ENCODE peak calls at places on chromosome 14, in seven cellular contexts. X is GM23338, R is HL-60, N is AG04449, T is fibroblast of pulmonary artery, S is kidney epithelial cell, M is prostate gland. B is an unnamed sample.

GRCh38 chr14:88380405-88380804 is 5.1 kb upstream of the SPATA7 start:
- DNase-seq in X (peak), R (no peak), N (no peak), T (peak), S (no peak), M (no peak), B (peak)

GRCh38 chr14:94542111-94542810 is 19.0 kb upstream of the SERPINA4 start:
- DNase-seq in X (no peak), R (no peak), N (peak), T (peak), S (no peak), M (no peak), B (no peak)

GRCh38 chr14:69879175-69880047 is at the start of gene SMOC1:
- DNase-seq in X (peak), R (no peak), N (no peak), T (peak), S (no peak), M (no peak), B (peak)

GRCh38 chr14:29926701-29927595 is 699 bp downstream of the PRKD1 start:
- DNase-seq in X (peak), R (no peak), N (no peak), T (peak), S (no peak), M (peak), B (no peak)

GRCh38 chr14:58171090-58171489 is 19.1 kb upstream of the ARMH4 start:
- DNase-seq in X (peak), R (peak), N (peak), T (peak), S (peak), M (peak), B (peak)

GRCh38 chr14:44564908-44565307 is 57.8 kb upstream of the FSCB start:
- DNase-seq in X (no peak), R (no peak), N (no peak), T (peak), S (no peak), M (no peak), B (no peak)

GRCh38 chr14:38209572-38210159 is 2.0 kb downstream of the SSTR1 start:
- DNase-seq in X (peak), R (no peak), N (no peak), T (peak), S (no peak), M (no peak), B (no peak)

GRCh38 chr14:33432407-33433023 is 493.8 kb downstream of the NPAS3 start:
- DNase-seq in X (no peak), R (no peak), N (no peak), T (peak), S (no peak), M (no peak), B (peak)

GRCh38 chr14:64098120-64098519 is 196.1 kb downstream of the ESR2 start:
- DNase-seq in X (no peak), R (no peak), N (no peak), T (no peak), S (no peak), M (no peak), B (no peak)

GRCh38 chr14:44803239-44803905 is 158.4 kb downstream of the KLHL28 start:
- DNase-seq in X (peak), R (no peak), N (peak), T (peak), S (no peak), M (no peak), B (peak)

GRCh38 chr14:32203928-32204357 is 874 bp upstream of the RNU6-8 start:
- DNase-seq in X (peak), R (no peak), N (no peak), T (peak), S (no peak), M (no peak), B (no peak)

DNA sequence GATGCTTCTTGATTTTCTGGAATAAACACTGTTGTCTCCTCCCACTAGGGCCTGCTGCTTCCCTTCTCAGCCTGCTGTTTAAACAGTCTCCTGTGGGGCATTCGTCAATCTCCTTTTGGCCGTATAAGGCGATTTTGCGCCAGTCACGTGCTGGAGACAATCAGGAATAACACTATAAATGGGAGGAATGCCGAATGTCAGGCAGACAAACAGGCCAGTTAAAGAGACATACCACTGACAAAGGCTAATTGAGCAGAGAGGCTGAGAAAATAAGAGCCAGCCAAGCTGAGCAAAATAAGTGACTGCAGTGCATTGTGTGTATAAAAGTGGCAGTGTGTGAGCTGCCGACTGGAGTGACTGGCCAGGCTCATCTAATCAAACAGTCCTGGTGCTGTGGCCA is 23.3 kb downstream of the DMAC2L start:
- DNase-seq in X (peak), R (no peak), N (no peak), T (peak), S (no peak), M (peak), B (peak)
- TF ChIP-seq CTCF in X (no peak), R (no peak), N (no peak), T (no peak), S (peak), M (no peak), B (peak)

GRCh38 chr14:103332143-103332919 is 1.7 kb upstream of the EIF5 start:
- DNase-seq in X (no peak), R (no peak), N (no peak), T (no peak), S (no peak), M (no peak), B (no peak)
- H3K4me3 ChIP-seq in X (peak), R (no peak), N (no peak), T (peak), S (no peak), M (no peak), B (no peak)

DNA sequence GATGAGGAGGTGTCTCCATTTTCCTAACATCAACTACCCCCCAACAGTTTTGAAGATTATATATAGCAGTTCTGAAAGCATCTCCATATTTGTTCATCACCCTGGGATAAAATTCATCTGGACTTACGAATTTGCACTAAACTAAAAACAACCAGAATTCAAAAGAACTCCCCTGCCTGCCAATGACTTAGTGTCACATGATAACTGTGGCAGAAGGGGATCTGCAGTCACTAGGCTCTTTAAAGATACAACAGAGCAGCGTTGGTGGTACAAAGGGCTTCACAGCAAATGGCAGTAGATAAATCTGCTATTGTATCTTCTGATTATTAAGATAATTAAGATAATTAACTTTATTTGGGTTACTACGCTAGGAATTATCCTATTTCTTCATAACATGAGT is 30.1 kb downstream of the GPR135 start:
- DNase-seq in X (no peak), R (no peak), N (no peak), T (no peak), S (no peak), M (no peak), B (no peak)
- TF ChIP-seq CTCF in X (no peak), R (no peak), N (no peak), T (no peak), S (no peak), M (no peak), B (no peak)

DNA sequence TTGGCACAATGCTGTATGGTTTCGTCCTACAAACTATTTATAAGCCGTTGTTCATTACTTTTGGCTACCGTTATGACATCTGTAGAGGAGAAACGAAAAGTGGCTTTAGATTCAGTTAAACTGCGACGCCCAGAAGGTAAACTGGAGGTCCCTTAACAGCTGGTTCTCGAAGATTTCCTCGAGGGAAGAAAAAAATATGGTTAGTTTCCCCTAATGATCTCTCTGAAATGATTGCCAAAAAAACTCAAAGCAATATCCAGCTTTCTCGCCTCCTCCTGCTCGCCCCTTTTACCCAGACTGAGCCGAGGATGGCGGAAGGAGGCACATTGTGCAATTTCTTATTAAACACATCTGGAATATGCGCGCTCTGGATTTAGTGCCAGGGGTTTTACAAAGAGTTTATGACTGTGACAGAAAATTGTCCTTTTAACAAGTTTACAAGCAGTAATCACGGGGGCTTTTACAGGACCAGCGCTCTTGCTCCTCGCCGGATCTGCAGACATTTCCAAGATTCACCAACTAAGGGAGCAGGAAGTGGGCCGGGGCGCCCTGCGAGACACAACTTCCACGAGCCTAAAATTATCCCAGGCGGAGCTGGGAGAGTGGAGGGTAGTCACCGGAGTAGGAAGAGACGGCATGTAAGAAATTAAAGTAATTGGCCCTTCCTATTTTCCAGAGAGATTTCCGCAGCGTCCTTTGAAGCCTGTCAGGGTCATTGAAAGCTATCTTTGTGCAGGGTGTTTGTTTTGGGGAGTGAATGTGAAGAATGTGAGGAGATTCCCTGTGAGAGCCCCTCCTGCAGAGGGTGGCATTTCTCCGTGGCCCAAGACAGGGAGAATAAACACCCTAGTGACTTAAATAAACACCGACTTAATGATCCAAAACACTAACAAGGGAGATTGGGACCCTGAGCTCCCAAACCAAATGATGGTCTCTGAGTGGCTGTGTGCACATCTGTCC is 5.6 kb downstream of the SIX1 start:
- DNase-seq in X (peak), R (no peak), N (no peak), T (no peak), S (no peak), M (peak), B (no peak)
- H3K4me3 ChIP-seq in X (peak), R (no peak), N (no peak), T (no peak), S (no peak), M (peak), B (peak)

GRCh38 chr14:59199205-59199604 is 10.7 kb downstream of the DAAM1 start:
- DNase-seq in X (no peak), R (no peak), N (no peak), T (no peak), S (no peak), M (no peak), B (no peak)
- TF ChIP-seq CTCF in X (peak), R (no peak), N (no peak), T (peak), S (no peak), M (no peak), B (no peak)

DNA sequence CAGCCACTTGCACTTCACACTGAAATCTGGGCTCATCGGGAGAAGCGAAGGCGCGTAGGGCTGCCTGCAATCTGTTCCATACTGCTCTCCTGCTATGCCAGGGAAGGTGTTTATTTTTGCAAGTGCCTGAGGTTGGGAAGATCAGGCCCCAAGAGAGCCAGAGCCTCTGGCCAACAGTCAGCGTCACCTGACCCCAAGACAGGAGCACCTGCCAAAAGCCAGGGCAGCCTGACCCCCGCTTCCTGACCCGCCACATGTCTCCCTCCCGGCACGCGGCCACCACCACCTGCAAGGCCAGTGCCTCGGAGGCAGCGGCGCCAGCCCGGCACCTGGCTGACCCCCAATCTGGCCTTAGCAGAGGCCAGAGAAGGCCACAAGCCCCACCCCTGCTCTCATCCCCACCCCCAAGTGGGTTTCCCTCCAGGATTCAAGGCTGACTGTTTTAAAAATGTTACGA is 94.4 kb downstream of the CHGA start:
- DNase-seq in X (no peak), R (no peak), N (no peak), T (no peak), S (no peak), M (no peak), B (no peak)
- H3K4me3 ChIP-seq in X (no peak), R (no peak), N (no peak), T (no peak), S (no peak), M (no peak), B (no peak)

GRCh38 chr14:100306506-100307214 is 416 bp upstream of the SLC25A29 start:
- DNase-seq in X (peak), R (peak), N (peak), T (peak), S (peak), M (peak), B (peak)

GRCh38 chr14:100306256-100306505 is at the start of gene SLC25A29:
- DNase-seq in X (no peak), R (no peak), N (no peak), T (no peak), S (no peak), M (no peak), B (no peak)

GRCh38 chr14:100305446-100306255 is 593 bp downstream of the SLC25A29 start:
- DNase-seq in X (peak), R (no peak), N (no peak), T (no peak), S (no peak), M (peak), B (no peak)

GRCh38 chr14:100303925-100304324 is 2.3 kb downstream of the SLC25A29 start:
- DNase-seq in X (peak), R (no peak), N (no peak), T (no peak), S (no peak), M (no peak), B (no peak)

DNA sequence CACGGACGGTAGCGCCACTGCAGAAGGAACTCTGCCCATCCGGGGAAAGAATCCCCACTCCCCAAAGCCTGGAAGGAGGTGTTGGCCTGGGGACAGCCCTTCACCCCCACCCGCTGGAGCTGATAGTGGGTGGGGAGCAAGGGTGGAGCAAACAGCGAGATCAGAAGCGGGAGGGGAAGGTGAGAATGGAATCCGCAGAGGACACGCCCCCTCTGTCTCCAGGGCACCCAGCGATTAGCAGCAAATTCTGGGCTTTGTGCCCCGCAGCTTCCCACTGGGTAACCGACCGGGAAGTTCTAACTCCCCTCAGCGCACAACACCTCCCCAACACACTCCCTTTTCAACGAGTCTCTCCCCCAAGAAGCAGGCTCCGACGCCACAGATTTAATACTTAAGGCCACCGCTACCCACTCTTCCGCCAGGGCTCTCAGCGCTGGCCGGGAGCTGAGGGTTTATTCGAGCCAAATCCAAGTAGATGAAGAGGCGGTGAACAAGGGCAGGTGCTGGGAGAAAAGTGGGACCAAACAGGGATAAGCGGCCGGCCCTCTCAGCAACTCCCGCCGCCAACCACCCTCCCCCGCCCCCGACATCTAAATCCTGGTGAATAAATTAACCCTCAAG is 1.3 kb downstream of the SLC25A29 start:
- DNase-seq in X (peak), R (no peak), N (no peak), T (no peak), S (no peak), M (peak), B (no peak)
- TF ChIP-seq CTCF in X (no peak), R (no peak), N (no peak), T (no peak), S (no peak), M (no peak), B (no peak)

GRCh38 chr14:22221508-22221907 is 367.5 kb downstream of the DAD1 start:
- DNase-seq in X (peak), R (no peak), N (no peak), T (peak), S (no peak), M (no peak), B (no peak)
- H3K4me3 ChIP-seq in X (no peak), R (no peak), N (no peak), T (no peak), S (no peak), M (no peak), B (no peak)

GRCh38 chr14:78698991-78699390 is 528.8 kb downstream of the NRXN3 start:
- DNase-seq in X (no peak), R (no peak), N (no peak), T (no peak), S (no peak), M (no peak), B (no peak)
- TF ChIP-seq CTCF in X (no peak), R (no peak), N (no peak), T (no peak), S (no peak), M (no peak), B (no peak)

DNA sequence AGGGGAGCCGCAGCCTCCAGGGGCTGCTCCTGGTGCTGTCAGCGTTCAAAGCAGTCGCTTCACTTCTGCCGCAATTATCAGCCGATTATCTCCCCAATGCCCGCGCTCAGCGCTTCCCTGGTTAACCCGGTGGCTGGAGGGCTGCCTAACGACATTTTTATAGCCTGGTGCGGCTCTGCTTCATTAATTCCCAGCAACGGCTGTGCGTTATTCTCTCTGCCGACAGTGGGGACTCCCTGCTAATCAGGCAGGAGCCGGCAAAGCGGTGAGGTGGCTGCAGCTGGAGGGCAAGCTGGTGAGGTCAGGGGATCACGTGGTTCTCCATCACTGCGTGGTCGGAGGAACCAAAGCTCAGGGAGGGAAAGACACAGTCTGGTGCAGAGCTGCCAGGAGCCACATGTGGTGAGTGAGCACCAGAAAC is 62.9 kb downstream of the GLRX5 start:
- DNase-seq in X (peak), R (no peak), N (no peak), T (peak), S (peak), M (no peak), B (no peak)
- H3K4me3 ChIP-seq in X (peak), R (no peak), N (no peak), T (no peak), S (no peak), M (no peak), B (no peak)

B was measured in astrocyte of the cerebellum.